ENCODE peak calls at places on chromosomes 7 and 10, in six cellular contexts. One of them, this sample, is unnamed.

GRCh38 chr7:120733143-120733542 is 124.8 kb downstream of the TSPAN12 start:
- DNase-seq in LoVo: no peak
- DNase-seq in AG08396: peak
- DNase-seq in stimulated activated CD4-positive, alpha-beta T cell treated with anti-CD3 and anti-CD28 coated beads, Interleukin-1b, Interleukin-23, amount 100 ng/mL, for 48 hours: no peak
- DNase-seq in stimulated activated CD8-positive, alpha-beta memory T cell treated with anti-CD3 and anti-CD28 coated beads, Interleukin-4, amount 100 ng/mL, for 24 hours: no peak
- DNase-seq in hepatocyte: no peak
- DNase-seq in this sample: no peak

GRCh38 chr7:71883415-71883814 is 528.7 kb downstream of the CALN1 start:
- DNase-seq in AG08396: no peak
- DNase-seq in stimulated activated CD4-positive, alpha-beta T cell treated with anti-CD3 and anti-CD28 coated beads, Interleukin-1b, Interleukin-23, amount 100 ng/mL, for 48 hours: no peak
- DNase-seq in LoVo: no peak
- DNase-seq in stimulated activated CD8-positive, alpha-beta memory T cell treated with anti-CD3 and anti-CD28 coated beads, Interleukin-4, amount 100 ng/mL, for 24 hours: no peak
- DNase-seq in hepatocyte: no peak
- DNase-seq in this sample: no peak

GRCh38 chr10:48605786-48606529 is 1.1 kb upstream of the ARHGAP22 start:
- DNase-seq in LoVo: no peak
- DNase-seq in stimulated activated CD4-positive, alpha-beta T cell treated with anti-CD3 and anti-CD28 coated beads, Interleukin-1b, Interleukin-23, amount 100 ng/mL, for 48 hours: no peak
- DNase-seq in stimulated activated CD8-positive, alpha-beta memory T cell treated with anti-CD3 and anti-CD28 coated beads, Interleukin-4, amount 100 ng/mL, for 24 hours: no peak
- DNase-seq in hepatocyte: no peak
- DNase-seq in AG08396: no peak
- DNase-seq in this sample: no peak

GRCh38 chr10:93995182-93995581 is 1.5 kb downstream of the PLCE1 start:
- DNase-seq in hepatocyte: no peak
- DNase-seq in stimulated activated CD8-positive, alpha-beta memory T cell treated with anti-CD3 and anti-CD28 coated beads, Interleukin-4, amount 100 ng/mL, for 24 hours: no peak
- DNase-seq in AG08396: no peak
- DNase-seq in stimulated activated CD4-positive, alpha-beta T cell treated with anti-CD3 and anti-CD28 coated beads, Interleukin-1b, Interleukin-23, amount 100 ng/mL, for 48 hours: no peak
- DNase-seq in LoVo: no peak
- DNase-seq in this sample: no peak

GRCh38 chr10:132136689-132137088 is 50.1 kb upstream of the DPYSL4 start:
- DNase-seq in LoVo: no peak
- DNase-seq in stimulated activated CD8-positive, alpha-beta memory T cell treated with anti-CD3 and anti-CD28 coated beads, Interleukin-4, amount 100 ng/mL, for 24 hours: no peak
- DNase-seq in hepatocyte: no peak
- DNase-seq in AG08396: no peak
- DNase-seq in stimulated activated CD4-positive, alpha-beta T cell treated with anti-CD3 and anti-CD28 coated beads, Interleukin-1b, Interleukin-23, amount 100 ng/mL, for 48 hours: no peak
- DNase-seq in this sample: no peak

GRCh38 chr7:114481995-114482394 is 67.4 kb downstream of the FOXP2 start:
- DNase-seq in hepatocyte: no peak
- DNase-seq in stimulated activated CD8-positive, alpha-beta memory T cell treated with anti-CD3 and anti-CD28 coated beads, Interleukin-4, amount 100 ng/mL, for 24 hours: no peak
- DNase-seq in LoVo: no peak
- DNase-seq in AG08396: no peak
- DNase-seq in stimulated activated CD4-positive, alpha-beta T cell treated with anti-CD3 and anti-CD28 coated beads, Interleukin-1b, Interleukin-23, amount 100 ng/mL, for 48 hours: no peak
- DNase-seq in this sample: no peak

GRCh38 chr7:97016392-97017196 is 8.0 kb downstream of the DLX5 start:
- DNase-seq in stimulated activated CD8-positive, alpha-beta memory T cell treated with anti-CD3 and anti-CD28 coated beads, Interleukin-4, amount 100 ng/mL, for 24 hours: no peak
- DNase-seq in LoVo: peak
- DNase-seq in stimulated activated CD4-positive, alpha-beta T cell treated with anti-CD3 and anti-CD28 coated beads, Interleukin-1b, Interleukin-23, amount 100 ng/mL, for 48 hours: no peak
- DNase-seq in hepatocyte: peak
- DNase-seq in AG08396: no peak
- DNase-seq in this sample: no peak

GRCh38 chr7:40186586-40186985 is 51.8 kb downstream of the SUGCT start:
- DNase-seq in LoVo: no peak
- DNase-seq in hepatocyte: no peak
- DNase-seq in AG08396: no peak
- DNase-seq in stimulated activated CD8-positive, alpha-beta memory T cell treated with anti-CD3 and anti-CD28 coated beads, Interleukin-4, amount 100 ng/mL, for 24 hours: no peak
- DNase-seq in stimulated activated CD4-positive, alpha-beta T cell treated with anti-CD3 and anti-CD28 coated beads, Interleukin-1b, Interleukin-23, amount 100 ng/mL, for 48 hours: no peak
- DNase-seq in this sample: no peak

GRCh38 chr7:101896312-101896711 is 78.9 kb downstream of the CUX1 start:
- DNase-seq in stimulated activated CD4-positive, alpha-beta T cell treated with anti-CD3 and anti-CD28 coated beads, Interleukin-1b, Interleukin-23, amount 100 ng/mL, for 48 hours: no peak
- DNase-seq in LoVo: no peak
- DNase-seq in stimulated activated CD8-positive, alpha-beta memory T cell treated with anti-CD3 and anti-CD28 coated beads, Interleukin-4, amount 100 ng/mL, for 24 hours: no peak
- DNase-seq in hepatocyte: no peak
- DNase-seq in AG08396: no peak
- DNase-seq in this sample: no peak

GRCh38 chr7:70355591-70356323 is 757.5 kb downstream of the AUTS2 start:
- DNase-seq in hepatocyte: no peak
- DNase-seq in LoVo: no peak
- DNase-seq in AG08396: no peak
- DNase-seq in stimulated activated CD8-positive, alpha-beta memory T cell treated with anti-CD3 and anti-CD28 coated beads, Interleukin-4, amount 100 ng/mL, for 24 hours: no peak
- DNase-seq in stimulated activated CD4-positive, alpha-beta T cell treated with anti-CD3 and anti-CD28 coated beads, Interleukin-1b, Interleukin-23, amount 100 ng/mL, for 48 hours: no peak
- DNase-seq in this sample: no peak

GRCh38 chr7:100515072-100515532 is 23.9 kb upstream of the AGFG2 start:
- DNase-seq in LoVo: no peak
- DNase-seq in AG08396: peak
- DNase-seq in stimulated activated CD8-positive, alpha-beta memory T cell treated with anti-CD3 and anti-CD28 coated beads, Interleukin-4, amount 100 ng/mL, for 24 hours: no peak
- DNase-seq in hepatocyte: no peak
- DNase-seq in stimulated activated CD4-positive, alpha-beta T cell treated with anti-CD3 and anti-CD28 coated beads, Interleukin-1b, Interleukin-23, amount 100 ng/mL, for 48 hours: no peak
- DNase-seq in this sample: no peak

GRCh38 chr7:85733163-85733915 is 546.5 kb upstream of the SEMA3D start:
- DNase-seq in stimulated activated CD8-positive, alpha-beta memory T cell treated with anti-CD3 and anti-CD28 coated beads, Interleukin-4, amount 100 ng/mL, for 24 hours: no peak
- DNase-seq in AG08396: no peak
- DNase-seq in LoVo: no peak
- DNase-seq in stimulated activated CD4-positive, alpha-beta T cell treated with anti-CD3 and anti-CD28 coated beads, Interleukin-1b, Interleukin-23, amount 100 ng/mL, for 48 hours: no peak
- DNase-seq in hepatocyte: no peak
- DNase-seq in this sample: no peak

GRCh38 chr7:146478975-146479492 is 362.4 kb downstream of the CNTNAP2 start:
- DNase-seq in AG08396: no peak
- DNase-seq in stimulated activated CD4-positive, alpha-beta T cell treated with anti-CD3 and anti-CD28 coated beads, Interleukin-1b, Interleukin-23, amount 100 ng/mL, for 48 hours: no peak
- DNase-seq in LoVo: no peak
- DNase-seq in stimulated activated CD8-positive, alpha-beta memory T cell treated with anti-CD3 and anti-CD28 coated beads, Interleukin-4, amount 100 ng/mL, for 24 hours: no peak
- DNase-seq in hepatocyte: no peak
- DNase-seq in this sample: no peak

This sample was measured in RWPE2.